ENCODE peak calls at places on chromosomes 11 and 22, in four cellular contexts. I, C, B and S are unnamed samples.

GRCh38 chr11:124756033-124756752 is 4.1 kb upstream of the VSIG2 start:
- DNase-seq in I (no peak), C (no peak), B (no peak), S (no peak)

GRCh38 chr11:130407978-130408377 is 20.4 kb downstream of the ADAMTS8 start:
- DNase-seq in I (no peak), C (no peak), B (no peak), S (peak; percentile 90)

GRCh38 chr22:22753526-22754267 is 109.3 kb downstream of the GGTLC2 start:
- DNase-seq in I (peak; percentile 35), C (peak; percentile 69), B (no peak), S (peak; percentile 48)

GRCh38 chr11:46537851-46538295 is 56.0 kb downstream of the AMBRA1 start:
- DNase-seq in I (peak; percentile 74), C (peak; percentile 48), B (no peak), S (peak; percentile 81)

GRCh38 chr11:120326845-120327281 is 1.8 kb downstream of the TLCD5 start:
- DNase-seq in I (no peak), C (no peak), B (no peak), S (no peak)

GRCh38 chr11:81967242-81967641 is 766.4 kb downstream of the FAM181B start:
- DNase-seq in I (no peak), C (no peak), B (no peak), S (no peak)

GRCh38 chr11:91133361-91133760 is 910.5 kb upstream of the CHORDC1 start:
- DNase-seq in I (no peak), C (no peak), B (no peak), S (no peak)

GRCh38 chr11:130115218-130115617 is 44.4 kb upstream of the ST14 start:
- DNase-seq in I (no peak), C (no peak), B (no peak), S (peak; percentile 32)

GRCh38 chr11:113249491-113249763 is 65.0 kb upstream of the TTC12 start:
- DNase-seq in I (no peak), C (no peak), B (no peak), S (no peak)

GRCh38 chr22:30361916-30362631 is 5.3 kb downstream of the CCDC157 start:
- DNase-seq in I (no peak), C (no peak), B (no peak), S (no peak)

GRCh38 chr11:80595011-80595410 is 1154.2 kb upstream of the TENM4 start:
- DNase-seq in I (no peak), C (no peak), B (no peak), S (no peak)

GRCh38 chr11:116093481-116093880 is 589.3 kb upstream of the CADM1 start:
- DNase-seq in I (no peak), C (no peak), B (no peak), S (no peak)

GRCh38 chr11:114259551-114259983 is 36.6 kb upstream of the NNMT start:
- DNase-seq in I (no peak), C (no peak), B (peak; percentile 47), S (no peak)

GRCh38 chr11:14308114-14308896 is 50.7 kb downstream of the RRAS2 start:
- DNase-seq in I (peak; percentile 31), C (no peak), B (no peak), S (peak; percentile 32)

GRCh38 chr22:17471901-17472566 is 91.3 kb upstream of the SLC25A18 start:
- DNase-seq in I (no peak), C (peak; percentile 1), B (no peak), S (no peak)

GRCh38 chr11:1564535-1565172 is 7.4 kb downstream of the DUSP8 start:
- DNase-seq in I (no peak), C (no peak), B (peak; percentile 88), S (peak; percentile 88)

GRCh38 chr11:116993599-116993998 is 104.6 kb downstream of the SIK3 start:
- DNase-seq in I (no peak), C (no peak), B (no peak), S (peak; percentile 6)

GRCh38 chr22:30433227-30433626 is 7.7 kb downstream of the MTFP1 start:
- DNase-seq in I (no peak), C (no peak), B (no peak), S (no peak)

GRCh38 chr22:44882226-44882905 is 127.4 kb downstream of the PHF21B start:
- DNase-seq in I (no peak), C (no peak), B (peak; percentile 35), S (no peak)

GRCh38 chr11:107252429-107253161 is 205.0 kb downstream of the CWF19L2 start:
- DNase-seq in I (no peak), C (no peak), B (no peak), S (no peak)

GRCh38 chr22:21673534-21674321 is 7.9 kb downstream of the PPIL2 start:
- DNase-seq in I (no peak), C (no peak), B (no peak), S (no peak)

GRCh38 chr22:23306438-23306921 is 126.2 kb downstream of the BCR start:
- DNase-seq in I (no peak), C (no peak), B (no peak), S (no peak)

GRCh38 chr11:32056445-32056844 is 34.4 kb upstream of the RCN1 start:
- DNase-seq in I (no peak), C (no peak), B (no peak), S (peak; percentile 92)

GRCh38 chr11:35418847-35419712 is at the start of gene SLC1A2:
- DNase-seq in I (no peak), C (no peak), B (no peak), S (peak; percentile 30)